ENCODE peak calls at places on chromosomes 4 and X, in ten cellular contexts. K, T, A, C, M, L, B, Y, N and G are unnamed samples.

GRCh38 chr4:183729430-183730328 is 70.6 kb downstream of the TRAPPC11 start:
- DNase-seq in C (no peak), N (no peak), Y (no peak), A (no peak), B (no peak), M (no peak), K (no peak), T (no peak), L (no peak), G (peak)

GRCh38 chr4:20474119-20474518 is 222.4 kb downstream of the SLIT2 start:
- DNase-seq in K (no peak), A (no peak), N (no peak), T (peak), Y (no peak), M (no peak), L (peak), C (no peak), B (peak), G (peak)

GRCh38 chr4:21450331-21450730 is 498.2 kb downstream of the KCNIP4 start:
- DNase-seq in Y (no peak), A (no peak), B (no peak), C (no peak), L (no peak), N (no peak), K (no peak), T (no peak), M (no peak), G (no peak)

GRCh38 chrX:80430826-80431501 is 10.7 kb downstream of the TENT5D start:
- DNase-seq in Y (no peak), T (peak), M (no peak), B (no peak), N (no peak), A (no peak), K (no peak), C (no peak), L (peak), G (peak)

GRCh38 chr4:7675136-7675535 is 240.4 kb upstream of the PSAPL1 start:
- DNase-seq in Y (no peak), C (no peak), K (no peak), B (no peak), L (no peak), A (no peak), M (no peak), T (no peak), N (peak), G (no peak)

GRCh38 chr4:17523626-17524025 is 8.7 kb downstream of the CLRN2 start:
- DNase-seq in K (no peak), C (no peak), A (no peak), B (no peak), Y (no peak), M (no peak), T (no peak), N (no peak), L (no peak), G (no peak)

GRCh38 chrX:153627675-153628111 is 19.3 kb upstream of the DUSP9 start:
- DNase-seq in B (no peak), T (no peak), K (no peak), A (peak), N (peak), L (no peak), Y (no peak), C (no peak), M (no peak), G (peak)

GRCh38 chrX:120755066-120755846 is 120.4 kb downstream of the CT47B1 start:
- DNase-seq in M (no peak), A (no peak), Y (no peak), K (no peak), N (no peak), C (no peak), L (no peak), T (no peak), B (no peak), G (no peak)

GRCh38 chrX:30308263-30309138 is 689 bp downstream of the NR0B1 start:
- DNase-seq in C (no peak), A (no peak), Y (no peak), N (peak), K (peak), L (peak), B (no peak), M (no peak), T (peak), G (peak)

GRCh38 chrX:77434949-77435348 is 12.2 kb upstream of the FGF16 start:
- DNase-seq in K (no peak), N (no peak), T (no peak), C (no peak), A (no peak), L (no peak), M (no peak), B (no peak), Y (no peak), G (peak)

GRCh38 chr4:43757147-43757546 is 691.5 kb downstream of the KCTD8 start:
- DNase-seq in L (peak), N (no peak), B (no peak), A (no peak), C (no peak), Y (no peak), T (no peak), K (no peak), M (no peak), G (peak)

GRCh38 chrX:74449322-74449936 is 28.1 kb downstream of the SLC16A2 start:
- DNase-seq in B (no peak), L (no peak), M (no peak), C (peak), K (no peak), Y (no peak), N (no peak), A (no peak), T (peak), G (peak)

GRCh38 chr4:148717988-148718387 is 275.8 kb upstream of the NR3C2 start:
- DNase-seq in A (no peak), M (no peak), N (no peak), T (no peak), B (no peak), C (no peak), K (no peak), L (no peak), Y (no peak), G (no peak)

GRCh38 chr4:3047464-3048286 is 26.7 kb downstream of the HTT-AS start:
- DNase-seq in M (no peak), A (peak), K (peak), Y (peak), L (peak), N (peak), T (peak), C (no peak), B (peak), G (peak)

GRCh38 chr4:17324431-17324830 is 187.5 kb downstream of the QDPR start:
- DNase-seq in L (peak), C (no peak), N (no peak), Y (no peak), T (peak), M (peak), A (peak), B (peak), K (peak), G (peak)

GRCh38 chrX:104566921-104567501 is 1.0 kb downstream of the IL1RAPL2 start:
- DNase-seq in B (no peak), M (no peak), C (no peak), Y (no peak), A (no peak), L (peak), T (no peak), N (peak), K (peak), G (peak)

GRCh38 chr4:174828845-174829701 is at the start of gene GLRA3:
- DNase-seq in C (no peak), Y (no peak), T (peak), A (no peak), K (peak), L (peak), N (no peak), B (peak), M (no peak), G (peak)

GRCh38 chrX:42772874-42773273 is 5.1 kb downstream of the PPP1R2C start:
- DNase-seq in A (no peak), C (no peak), K (no peak), M (no peak), T (no peak), B (no peak), Y (no peak), N (no peak), L (no peak), G (no peak)

GRCh38 chr4:139933541-139933940 is 220.4 kb downstream of the MAML3 start:
- DNase-seq in C (no peak), Y (no peak), L (peak), N (no peak), A (no peak), K (no peak), M (no peak), B (no peak), T (no peak), G (no peak)

GRCh38 chrX:21975827-21976226 is 35.3 kb downstream of the SMS start:
- DNase-seq in M (peak), T (peak), B (peak), C (no peak), L (peak), Y (no peak), A (no peak), N (no peak), K (no peak), G (peak)

GRCh38 chr4:108044951-108045686 is 55.4 kb downstream of the HADH start:
- DNase-seq in B (no peak), M (no peak), K (no peak), L (no peak), T (no peak), Y (no peak), C (no peak), A (no peak), N (no peak), G (peak)

GRCh38 chrX:129233791-129234190 is 289.5 kb downstream of the SMARCA1 start:
- DNase-seq in M (no peak), C (no peak), K (no peak), T (no peak), Y (no peak), N (no peak), L (no peak), B (no peak), A (no peak), G (no peak)

GRCh38 chrX:24396236-24396929 is 35.9 kb downstream of the SUPT20HL1 start:
- DNase-seq in B (peak), K (no peak), Y (no peak), M (peak), L (no peak), N (no peak), T (no peak), A (no peak), C (no peak), G (no peak)

GRCh38 chrX:68877606-68878005 is 48.8 kb downstream of the EFNB1 start:
- DNase-seq in M (no peak), L (no peak), K (no peak), T (no peak), Y (no peak), A (no peak), B (no peak), N (no peak), C (no peak), G (no peak)

GRCh38 chr4:88843067-88843723 is 145.6 kb upstream of the NAP1L5 start:
- DNase-seq in L (no peak), C (no peak), A (no peak), K (no peak), B (no peak), N (no peak), T (peak), Y (no peak), M (no peak), G (peak)

GRCh38 chrX:133185938-133186337 is 32.2 kb downstream of the TFDP3 start:
- DNase-seq in Y (no peak), B (no peak), A (no peak), T (no peak), K (no peak), M (no peak), C (no peak), N (no peak), L (no peak), G (peak)

GRCh38 chr4:157727163-157727562 is 445.7 kb downstream of the GASK1B start:
- DNase-seq in B (no peak), T (no peak), K (no peak), A (no peak), L (no peak), M (no peak), Y (no peak), C (no peak), N (no peak), G (no peak)

GRCh38 chrX:9940397-9940796 is 26.8 kb upstream of the CLDN34 start:
- DNase-seq in L (no peak), B (peak), A (no peak), N (no peak), Y (no peak), C (no peak), K (no peak), M (no peak), T (no peak), G (peak)

GRCh38 chr4:140697709-140698560 is 58.2 kb downstream of the TBC1D9 start:
- DNase-seq in C (no peak), Y (no peak), B (no peak), K (no peak), A (no peak), T (no peak), N (no peak), M (no peak), L (peak), G (no peak)

GRCh38 chr4:112119358-112119783 is 25.9 kb upstream of the FAM241A start:
- DNase-seq in Y (no peak), A (no peak), M (no peak), L (no peak), C (no peak), T (no peak), B (no peak), K (no peak), N (no peak), G (no peak)

GRCh38 chrX:38138157-38138556 is 82.5 kb downstream of the SRPX start:
- DNase-seq in K (no peak), L (no peak), A (no peak), B (no peak), Y (no peak), M (no peak), T (no peak), N (no peak), C (no peak), G (no peak)

GRCh38 chr4:37661643-37662221 is 24.4 kb downstream of the RELL1 start:
- DNase-seq in M (peak), K (no peak), C (no peak), L (no peak), Y (no peak), A (no peak), T (no peak), B (peak), N (no peak), G (no peak)

GRCh38 chr4:147620315-147620714 is 3.1 kb downstream of the TMEM184C start:
- DNase-seq in L (no peak), A (no peak), T (no peak), C (no peak), M (no peak), N (no peak), B (no peak), Y (no peak), K (no peak), G (no peak)

GRCh38 chr4:2931765-2932560 is 31.2 kb downstream of the NOP14 start:
- DNase-seq in K (peak), L (peak), A (peak), B (no peak), C (no peak), N (peak), Y (peak), M (no peak), T (peak), G (no peak)

GRCh38 chr4:141391293-141391692 is 170.6 kb downstream of the ZNF330 start:
- DNase-seq in C (no peak), M (no peak), T (no peak), L (no peak), K (no peak), N (no peak), B (no peak), Y (no peak), A (no peak), G (peak)

GRCh38 chrX:107118322-107119147 is at the start of gene RBM41:
- DNase-seq in C (no peak), T (peak), M (peak), Y (peak), B (peak), K (peak), L (peak), A (peak), N (peak), G (peak)

GRCh38 chr4:139528377-139529005 is 27.5 kb downstream of the SETD7 start:
- DNase-seq in Y (peak), M (peak), N (peak), K (no peak), A (peak), C (no peak), B (peak), L (no peak), T (peak), G (peak)

DNA sequence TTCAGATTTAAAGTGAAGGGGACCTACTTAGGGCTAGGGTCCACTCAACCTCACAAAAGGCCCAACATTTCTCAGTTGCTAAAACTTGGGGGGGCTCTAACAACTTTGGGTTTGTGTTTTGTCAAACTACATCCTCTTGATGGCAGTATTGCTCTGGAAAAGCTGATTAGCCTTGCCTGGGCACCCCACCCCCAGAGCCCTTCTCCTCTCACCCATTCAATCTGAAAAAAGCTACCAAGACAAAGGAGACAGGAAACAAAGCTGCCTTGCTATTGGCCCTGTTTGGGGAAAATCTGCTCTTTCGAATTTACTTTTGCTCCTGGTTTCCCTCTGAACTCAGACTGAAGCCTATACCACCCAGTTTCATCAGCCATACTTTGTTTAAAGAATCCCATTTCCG is 195.2 kb upstream of the STK26 start:
- DNase-seq in N (no peak), L (peak), Y (no peak), B (peak), T (peak), M (no peak), A (no peak), C (no peak), K (peak), G (peak)
- TF ChIP-seq CTCF in N (no peak), L (peak), Y (no peak), B (peak), T (peak), M (peak), A (no peak), C (no peak), K (no peak), G (peak)

DNA sequence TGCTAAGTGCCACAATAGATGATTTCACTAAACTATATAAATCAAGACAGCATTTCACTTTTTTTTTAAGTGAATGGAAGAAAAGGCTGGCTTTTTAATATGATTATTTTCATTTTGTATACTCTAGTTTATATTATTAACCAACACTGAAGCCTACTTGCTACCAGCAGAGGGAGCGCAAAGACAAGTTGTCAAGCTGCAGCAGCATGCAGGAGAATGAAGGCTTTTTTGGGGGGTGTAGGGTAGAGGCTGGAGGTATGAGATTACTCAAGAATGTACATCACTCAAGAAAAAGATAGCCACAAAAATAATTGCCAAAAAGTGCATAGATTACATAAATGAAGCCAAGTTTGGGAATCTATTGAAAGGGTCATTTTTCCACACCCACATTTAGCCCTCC is 519.5 kb downstream of the FGF13 start:
- DNase-seq in K (peak), M (no peak), Y (no peak), T (peak), N (no peak), A (no peak), C (no peak), B (peak), L (peak), G (peak)
- TF ChIP-seq CTCF in K (no peak), M (peak), Y (peak), T (peak), N (peak), A (no peak), C (no peak), B (peak), L (peak), G (peak)

GRCh38 chrX:19659929-19660328 is 144.6 kb upstream of the MAP3K15 start:
- DNase-seq in N (no peak), L (no peak), B (no peak), Y (no peak), K (no peak), A (no peak), M (no peak), C (no peak), T (peak), G (peak)
- TF ChIP-seq CTCF in N (no peak), L (no peak), B (peak), Y (no peak), K (no peak), A (no peak), M (no peak), C (no peak), T (peak), G (no peak)

GRCh38 chr4:168631241-168632151 is 134.6 kb downstream of the PALLD start:
- DNase-seq in T (peak), C (no peak), Y (peak), L (peak), B (peak), N (peak), K (peak), A (peak), M (no peak), G (peak)
- TF ChIP-seq CTCF in T (peak), C (peak), Y (peak), L (peak), B (peak), N (peak), K (peak), A (peak), M (peak), G (peak)

GRCh38 chrX:125744914-125745313 is 421.2 kb downstream of the DCAF12L2 start:
- DNase-seq in K (no peak), C (no peak), A (no peak), M (no peak), Y (no peak), L (no peak), N (no peak), T (no peak), B (no peak), G (no peak)
- TF ChIP-seq CTCF in K (peak), C (no peak), A (no peak), M (no peak), Y (no peak), L (no peak), N (no peak), T (no peak), B (no peak), G (no peak)

DNA sequence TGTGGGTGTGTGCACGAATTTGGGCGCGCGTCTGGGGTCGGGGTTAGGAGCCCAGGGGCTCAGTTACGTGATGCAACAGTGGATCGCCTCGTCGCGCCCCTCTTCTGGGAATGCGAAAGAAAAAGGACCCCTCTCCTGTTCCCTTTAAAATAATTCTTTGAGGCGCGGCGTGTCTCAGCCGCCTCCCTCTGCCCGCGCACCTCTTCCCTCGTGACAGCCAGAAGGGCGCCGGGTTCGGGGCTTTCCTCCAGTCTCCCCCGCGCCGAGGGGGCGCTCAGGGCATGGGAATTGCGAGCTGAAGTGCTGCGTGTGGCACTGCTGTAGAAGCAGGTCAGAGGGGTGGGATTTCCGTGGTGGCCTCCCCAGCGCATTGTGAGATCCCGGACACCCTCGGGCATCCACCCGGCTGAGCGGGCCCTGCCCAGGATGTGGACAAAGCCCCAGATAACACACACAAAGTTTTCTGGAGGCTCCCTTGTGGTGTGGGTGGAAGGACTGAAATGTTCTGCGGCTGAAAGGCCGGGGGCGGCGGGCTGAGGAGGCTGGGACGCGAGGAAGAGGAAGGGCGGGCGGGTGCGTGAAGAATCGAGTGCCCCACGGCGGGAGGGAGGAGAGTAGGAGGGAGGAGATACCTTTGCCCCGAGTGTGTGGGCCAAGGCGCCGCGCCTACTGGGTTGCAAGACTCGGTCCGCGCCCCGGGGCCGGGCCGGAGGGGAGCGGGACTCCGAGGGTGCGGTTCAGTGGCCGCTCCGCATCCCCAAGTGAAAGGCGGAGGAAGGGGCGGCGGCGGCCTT is 697 bp downstream of the SEPTIN11 start:
- DNase-seq in N (peak), A (peak), B (no peak), L (peak), K (peak), C (no peak), M (no peak), Y (peak), T (peak), G (peak)
- TF ChIP-seq CTCF in N (no peak), A (no peak), B (peak), L (peak), K (no peak), C (no peak), M (no peak), Y (no peak), T (peak), G (no peak)